ENCODE peak calls at places on chromosomes 11 and 22, in nine cellular contexts. One of them, this sample, is unnamed.

GRCh38 chr11:107691003-107691402 is 20.9 kb downstream of the SLN start:
- DNase-seq in mammary epithelial cell: peak; percentile 8
- DNase-seq in Karpas-422: no peak
- DNase-seq in DND-41: no peak
- DNase-seq in IMR-90: peak; percentile 36
- DNase-seq in H9: no peak
- DNase-seq in fibroblast of lung: peak; percentile 83
- DNase-seq in GM23248: peak; percentile 60
- DNase-seq in K562: no peak
- DNase-seq in this sample: no peak

GRCh38 chr11:38476808-38477565 is 1879.0 kb upstream of the RAG2 start:
- DNase-seq in fibroblast of lung: peak; percentile 37
- DNase-seq in K562: no peak
- DNase-seq in IMR-90: no peak
- DNase-seq in H9: no peak
- DNase-seq in mammary epithelial cell: no peak
- DNase-seq in Karpas-422: no peak
- DNase-seq in GM23248: no peak
- DNase-seq in DND-41: no peak
- DNase-seq in this sample: no peak

GRCh38 chr11:56513280-56513679 is 22.1 kb upstream of the OR5M8 start:
- DNase-seq in mammary epithelial cell: no peak
- DNase-seq in fibroblast of lung: no peak
- DNase-seq in IMR-90: no peak
- DNase-seq in GM23248: no peak
- DNase-seq in DND-41: no peak
- DNase-seq in K562: no peak
- DNase-seq in Karpas-422: no peak
- DNase-seq in H9: no peak
- DNase-seq in this sample: no peak

GRCh38 chr11:119108151-119108856 is 1.2 kb downstream of the C2CD2L start:
- DNase-seq in mammary epithelial cell: peak; percentile 37
- DNase-seq in GM23248: peak; percentile 37
- DNase-seq in DND-41: peak; percentile 65
- DNase-seq in Karpas-422: peak; percentile 84
- DNase-seq in H9: peak; percentile 58
- DNase-seq in IMR-90: peak; percentile 27
- DNase-seq in fibroblast of lung: no peak
- DNase-seq in K562: peak; percentile 89
- DNase-seq in this sample: peak; percentile 54

GRCh38 chr22:37166675-37167066 is 17.0 kb upstream of the IL2RB start:
- DNase-seq in mammary epithelial cell: peak; percentile 53
- DNase-seq in Karpas-422: peak; percentile 88
- DNase-seq in fibroblast of lung: peak; percentile 61
- DNase-seq in H9: peak; percentile 86
- DNase-seq in IMR-90: peak; percentile 65
- DNase-seq in GM23248: peak; percentile 80
- DNase-seq in K562: peak; percentile 78
- DNase-seq in DND-41: peak; percentile 78
- DNase-seq in this sample: peak; percentile 86

GRCh38 chr11:44556735-44557409 is 8.6 kb upstream of the CD82 start:
- DNase-seq in H9: peak; percentile 67
- DNase-seq in IMR-90: peak; percentile 59
- DNase-seq in fibroblast of lung: peak; percentile 31
- DNase-seq in mammary epithelial cell: no peak
- DNase-seq in GM23248: peak; percentile 74
- DNase-seq in Karpas-422: peak; percentile 88
- DNase-seq in K562: peak; percentile 78
- DNase-seq in DND-41: peak; percentile 68
- DNase-seq in this sample: peak; percentile 74

GRCh38 chr11:95831198-95831883 is 41.0 kb downstream of the CEP57 start:
- DNase-seq in Karpas-422: peak; percentile 64
- DNase-seq in GM23248: peak; percentile 89
- DNase-seq in H9: no peak
- DNase-seq in K562: no peak
- DNase-seq in DND-41: no peak
- DNase-seq in IMR-90: peak; percentile 96
- DNase-seq in fibroblast of lung: peak; percentile 97
- DNase-seq in mammary epithelial cell: peak; percentile 66
- DNase-seq in this sample: no peak

GRCh38 chr11:10640308-10640707 is 53.2 kb downstream of the IRAG1 start:
- DNase-seq in DND-41: no peak
- DNase-seq in Karpas-422: no peak
- DNase-seq in H9: no peak
- DNase-seq in GM23248: no peak
- DNase-seq in mammary epithelial cell: no peak
- DNase-seq in IMR-90: no peak
- DNase-seq in fibroblast of lung: no peak
- DNase-seq in K562: no peak
- DNase-seq in this sample: no peak

GRCh38 chr22:35863432-35863831 is 145.8 kb downstream of the APOL5 start:
- DNase-seq in GM23248: no peak
- DNase-seq in mammary epithelial cell: no peak
- DNase-seq in Karpas-422: no peak
- DNase-seq in DND-41: no peak
- DNase-seq in IMR-90: no peak
- DNase-seq in H9: no peak
- DNase-seq in fibroblast of lung: no peak
- DNase-seq in K562: no peak
- DNase-seq in this sample: no peak

GRCh38 chr11:35173011-35173511 is 34.1 kb downstream of the CD44 start:
- DNase-seq in IMR-90: peak; percentile 42
- DNase-seq in DND-41: no peak
- DNase-seq in H9: no peak
- DNase-seq in K562: no peak
- DNase-seq in GM23248: no peak
- DNase-seq in Karpas-422: peak; percentile 55
- DNase-seq in mammary epithelial cell: no peak
- DNase-seq in fibroblast of lung: no peak
- DNase-seq in this sample: no peak

GRCh38 chr22:29277927-29278326 is 9.9 kb downstream of the EWSR1 start:
- DNase-seq in K562: no peak
- DNase-seq in Karpas-422: no peak
- DNase-seq in fibroblast of lung: no peak
- DNase-seq in IMR-90: no peak
- DNase-seq in mammary epithelial cell: no peak
- DNase-seq in GM23248: no peak
- DNase-seq in H9: no peak
- DNase-seq in DND-41: no peak
- DNase-seq in this sample: no peak

GRCh38 chr22:42321908-42322561 is 51.6 kb upstream of the TCF20 start:
- DNase-seq in fibroblast of lung: no peak
- DNase-seq in GM23248: no peak
- DNase-seq in H9: no peak
- DNase-seq in K562: no peak
- DNase-seq in IMR-90: no peak
- DNase-seq in mammary epithelial cell: peak; percentile 89
- DNase-seq in DND-41: no peak
- DNase-seq in Karpas-422: no peak
- DNase-seq in this sample: peak; percentile 76

GRCh38 chr11:93000511-93001476 is 31.3 kb downstream of the MTNR1B start:
- DNase-seq in IMR-90: peak; percentile 95
- DNase-seq in Karpas-422: no peak
- DNase-seq in fibroblast of lung: peak; percentile 87
- DNase-seq in H9: no peak
- DNase-seq in mammary epithelial cell: peak; percentile 90
- DNase-seq in K562: peak; percentile 74
- DNase-seq in GM23248: peak; percentile 82
- DNase-seq in DND-41: no peak
- DNase-seq in this sample: no peak

GRCh38 chr11:123475478-123475877 is 45.4 kb downstream of the GRAMD1B start:
- DNase-seq in mammary epithelial cell: no peak
- DNase-seq in GM23248: peak; percentile 68
- DNase-seq in K562: peak; percentile 10
- DNase-seq in IMR-90: peak; percentile 57
- DNase-seq in DND-41: no peak
- DNase-seq in fibroblast of lung: peak; percentile 22
- DNase-seq in H9: no peak
- DNase-seq in Karpas-422: no peak
- DNase-seq in this sample: peak; percentile 69

GRCh38 chr11:114612686-114613085 is 17.1 kb upstream of the NXPE4 start:
- DNase-seq in K562: no peak
- DNase-seq in Karpas-422: no peak
- DNase-seq in mammary epithelial cell: no peak
- DNase-seq in fibroblast of lung: no peak
- DNase-seq in GM23248: no peak
- DNase-seq in DND-41: no peak
- DNase-seq in IMR-90: no peak
- DNase-seq in H9: no peak
- DNase-seq in this sample: no peak

GRCh38 chr22:24474221-24474620 is 20.9 kb upstream of the UPB1 start:
- DNase-seq in GM23248: peak; percentile 92
- DNase-seq in K562: no peak
- DNase-seq in H9: no peak
- DNase-seq in IMR-90: peak; percentile 92
- DNase-seq in mammary epithelial cell: peak; percentile 66
- DNase-seq in fibroblast of lung: peak; percentile 96
- DNase-seq in DND-41: no peak
- DNase-seq in Karpas-422: no peak
- DNase-seq in this sample: no peak

GRCh38 chr11:62885137-62885536 is 4.4 kb downstream of the SLC3A2 start:
- DNase-seq in Karpas-422: no peak
- DNase-seq in K562: no peak
- DNase-seq in GM23248: no peak
- DNase-seq in IMR-90: no peak
- DNase-seq in DND-41: no peak
- DNase-seq in fibroblast of lung: no peak
- DNase-seq in H9: no peak
- DNase-seq in mammary epithelial cell: no peak
- DNase-seq in this sample: no peak

GRCh38 chr11:106503901-106504300 is 426.4 kb downstream of the AASDHPPT start:
- DNase-seq in H9: no peak
- DNase-seq in K562: no peak
- DNase-seq in DND-41: no peak
- DNase-seq in fibroblast of lung: peak; percentile 79
- DNase-seq in GM23248: no peak
- DNase-seq in Karpas-422: no peak
- DNase-seq in IMR-90: no peak
- DNase-seq in mammary epithelial cell: no peak
- DNase-seq in this sample: no peak

GRCh38 chr22:30321461-30321860 is 5.3 kb downstream of the TBC1D10A start:
- DNase-seq in K562: no peak
- DNase-seq in DND-41: no peak
- DNase-seq in fibroblast of lung: no peak
- DNase-seq in mammary epithelial cell: no peak
- DNase-seq in IMR-90: no peak
- DNase-seq in GM23248: no peak
- DNase-seq in H9: no peak
- DNase-seq in Karpas-422: no peak
- DNase-seq in this sample: no peak
- H4K20me1 ChIP-seq in K562: no peaks in the 10 kb centered on the region
- H4K20me1 ChIP-seq in DND-41: peaks cover 64% of the 10 kb centered on the region
- H4K20me1 ChIP-seq in fibroblast of lung: peaks cover 2% of the 10 kb centered on the region
- H4K20me1 ChIP-seq in mammary epithelial cell: no peaks in the 10 kb centered on the region
- H4K20me1 ChIP-seq in IMR-90: peaks cover 83% of the 10 kb centered on the region
- H4K20me1 ChIP-seq in GM23248: no peaks in the 10 kb centered on the region
- H4K20me1 ChIP-seq in H9: peaks cover 2% of the 10 kb centered on the region
- H4K20me1 ChIP-seq in Karpas-422: peaks cover 4% of the 10 kb centered on the region
- H4K20me1 ChIP-seq in this sample: peaks cover 29% of the 10 kb centered on the region

GRCh38 chr22:20946080-20946986 is 20.7 kb upstream of the AIFM3 start:
- DNase-seq in H9: no peak
- DNase-seq in Karpas-422: no peak
- DNase-seq in DND-41: no peak
- DNase-seq in fibroblast of lung: peak; percentile 61
- DNase-seq in GM23248: peak; percentile 60
- DNase-seq in K562: no peak
- DNase-seq in mammary epithelial cell: no peak
- DNase-seq in IMR-90: peak; percentile 34
- DNase-seq in this sample: no peak
- H4K20me1 ChIP-seq in H9: no peaks in the 10 kb centered on the region
- H4K20me1 ChIP-seq in Karpas-422: peaks cover 76% of the 10 kb centered on the region
- H4K20me1 ChIP-seq in DND-41: peaks cover 94% of the 10 kb centered on the region
- H4K20me1 ChIP-seq in fibroblast of lung: no peaks in the 10 kb centered on the region
- H4K20me1 ChIP-seq in GM23248: peaks cover 57% of the 10 kb centered on the region
- H4K20me1 ChIP-seq in K562: peaks cover 94% of the 10 kb centered on the region
- H4K20me1 ChIP-seq in mammary epithelial cell: peaks cover 16% of the 10 kb centered on the region
- H4K20me1 ChIP-seq in IMR-90: peaks cover 97% of the 10 kb centered on the region
- H4K20me1 ChIP-seq in this sample: peaks cover 99% of the 10 kb centered on the region

GRCh38 chr11:64641596-64642417 is 50.8 kb downstream of the SLC22A12 start:
- DNase-seq in GM23248: no peak
- DNase-seq in fibroblast of lung: no peak
- DNase-seq in IMR-90: no peak
- DNase-seq in Karpas-422: no peak
- DNase-seq in H9: no peak
- DNase-seq in DND-41: no peak
- DNase-seq in K562: no peak
- DNase-seq in mammary epithelial cell: no peak
- DNase-seq in this sample: no peak

GRCh38 chr11:64637346-64638016 is 46.5 kb downstream of the SLC22A12 start:
- DNase-seq in mammary epithelial cell: no peak
- DNase-seq in H9: no peak
- DNase-seq in fibroblast of lung: no peak
- DNase-seq in Karpas-422: no peak
- DNase-seq in DND-41: no peak
- DNase-seq in GM23248: peak; percentile 36
- DNase-seq in K562: no peak
- DNase-seq in IMR-90: no peak
- DNase-seq in this sample: peak; percentile 26

GRCh38 chr11:64639885-64640284 is 48.9 kb downstream of the SLC22A12 start:
- DNase-seq in K562: no peak
- DNase-seq in Karpas-422: no peak
- DNase-seq in GM23248: no peak
- DNase-seq in IMR-90: no peak
- DNase-seq in fibroblast of lung: no peak
- DNase-seq in mammary epithelial cell: no peak
- DNase-seq in H9: no peak
- DNase-seq in DND-41: no peak
- DNase-seq in this sample: no peak

GRCh38 chr11:64638017-64638664 is 47.1 kb downstream of the SLC22A12 start:
- DNase-seq in DND-41: no peak
- DNase-seq in GM23248: peak; percentile 18
- DNase-seq in IMR-90: no peak
- DNase-seq in Karpas-422: no peak
- DNase-seq in H9: peak; percentile 59
- DNase-seq in mammary epithelial cell: no peak
- DNase-seq in K562: no peak
- DNase-seq in fibroblast of lung: no peak
- DNase-seq in this sample: peak; percentile 70

GRCh38 chr11:64638829-64639228 is 47.8 kb downstream of the SLC22A12 start:
- DNase-seq in DND-41: no peak
- DNase-seq in IMR-90: no peak
- DNase-seq in Karpas-422: no peak
- DNase-seq in K562: no peak
- DNase-seq in H9: no peak
- DNase-seq in fibroblast of lung: no peak
- DNase-seq in GM23248: no peak
- DNase-seq in mammary epithelial cell: no peak
- DNase-seq in this sample: no peak
- H4K20me1 ChIP-seq in DND-41: peaks cover 12% of the 10 kb centered on the region
- H4K20me1 ChIP-seq in IMR-90: peaks cover 2% of the 10 kb centered on the region
- H4K20me1 ChIP-seq in Karpas-422: no peaks in the 10 kb centered on the region
- H4K20me1 ChIP-seq in K562: peaks cover 4% of the 10 kb centered on the region
- H4K20me1 ChIP-seq in H9: no peaks in the 10 kb centered on the region
- H4K20me1 ChIP-seq in fibroblast of lung: no peaks in the 10 kb centered on the region
- H4K20me1 ChIP-seq in GM23248: no peaks in the 10 kb centered on the region
- H4K20me1 ChIP-seq in mammary epithelial cell: no peaks in the 10 kb centered on the region
- H4K20me1 ChIP-seq in this sample: peaks cover 43% of the 10 kb centered on the region

DNA sequence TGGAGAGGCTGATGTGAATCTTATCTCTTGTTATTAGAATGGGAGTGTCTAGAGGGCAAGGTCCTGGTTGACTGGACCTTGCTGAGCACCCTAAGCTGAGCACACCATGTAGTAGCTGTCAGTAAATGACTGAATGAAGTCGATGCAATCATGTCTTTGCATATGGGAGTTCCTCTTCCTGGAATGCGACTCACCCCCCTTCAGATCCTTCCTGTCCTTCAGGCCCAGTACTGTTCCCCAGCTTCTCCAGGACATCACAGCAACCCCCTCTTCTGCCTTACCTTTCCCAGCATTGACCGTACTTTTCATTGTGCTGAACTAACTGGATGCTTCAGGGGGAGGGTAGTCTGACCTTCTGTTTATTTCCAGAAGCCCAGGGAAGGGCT is 5.7 kb downstream of the RHOG start:
- DNase-seq in Karpas-422: no peak
- DNase-seq in mammary epithelial cell: no peak
- DNase-seq in fibroblast of lung: no peak
- DNase-seq in DND-41: no peak
- DNase-seq in K562: peak; percentile 83
- DNase-seq in GM23248: peak; percentile 27
- DNase-seq in IMR-90: peak; percentile 27
- DNase-seq in H9: no peak
- DNase-seq in this sample: no peak
- H4K20me1 ChIP-seq in Karpas-422: peaks cover 11% of the 10 kb centered on the region
- H4K20me1 ChIP-seq in mammary epithelial cell: no peaks in the 10 kb centered on the region
- H4K20me1 ChIP-seq in fibroblast of lung: no peaks in the 10 kb centered on the region
- H4K20me1 ChIP-seq in DND-41: peaks cover 86% of the 10 kb centered on the region
- H4K20me1 ChIP-seq in K562: peaks cover 4% of the 10 kb centered on the region
- H4K20me1 ChIP-seq in GM23248: peaks cover 7% of the 10 kb centered on the region
- H4K20me1 ChIP-seq in IMR-90: peaks cover 95% of the 10 kb centered on the region
- H4K20me1 ChIP-seq in H9: peaks cover 6% of the 10 kb centered on the region
- H4K20me1 ChIP-seq in this sample: peaks cover 81% of the 10 kb centered on the region